ENCODE peak calls at places on chromosome 6, in four cellular contexts. One of them, this sample, is unnamed.
A peak's percentile ranks its signal among the peaks of the same experiment; 100 is the strongest.

GRCh38 chr6:73923899-73924485 is 228.0 kb downstream of the CD109 start:
- DNase-seq in HepG2: no peak
- DNase-seq in SK-N-SH: no peak
- DNase-seq in K562: no peak
- DNase-seq in this sample: no peak

GRCh38 chr6:84791233-84791632 is 26.8 kb upstream of the TBX18 start:
- DNase-seq in HepG2: no peak
- DNase-seq in SK-N-SH: no peak
- DNase-seq in K562: peak; percentile 82
- DNase-seq in this sample: no peak

GRCh38 chr6:43257746-43258145 is 14.5 kb downstream of the TTBK1 start:
- DNase-seq in HepG2: no peak
- DNase-seq in SK-N-SH: no peak
- DNase-seq in K562: no peak
- DNase-seq in this sample: no peak

GRCh38 chr6:49257549-49257948 is 205.5 kb downstream of the MMUT start:
- DNase-seq in HepG2: no peak
- DNase-seq in SK-N-SH: no peak
- DNase-seq in K562: no peak
- DNase-seq in this sample: no peak

GRCh38 chr6:100353276-100354015 is 111.3 kb downstream of the SIM1 start:
- DNase-seq in HepG2: no peak
- DNase-seq in SK-N-SH: no peak
- DNase-seq in K562: no peak
- DNase-seq in this sample: no peak

GRCh38 chr6:126344181-126344580 is 4.3 kb downstream of the CENPW start:
- DNase-seq in HepG2: no peak
- DNase-seq in SK-N-SH: no peak
- DNase-seq in K562: no peak
- DNase-seq in this sample: no peak

GRCh38 chr6:111503194-111503593 is 20.2 kb upstream of the REV3L start:
- DNase-seq in HepG2: no peak
- DNase-seq in SK-N-SH: peak; percentile 59
- DNase-seq in K562: no peak
- DNase-seq in this sample: peak; percentile 22

GRCh38 chr6:75376347-75377024 is 91.9 kb upstream of the TMEM30A start:
- DNase-seq in HepG2: no peak
- DNase-seq in SK-N-SH: no peak
- DNase-seq in K562: no peak
- DNase-seq in this sample: no peak

GRCh38 chr6:152173957-152174356 is 366.5 kb downstream of the ESR1 start:
- DNase-seq in HepG2: no peak
- DNase-seq in SK-N-SH: no peak
- DNase-seq in K562: no peak
- DNase-seq in this sample: no peak

GRCh38 chr6:152170313-152170701 is 362.8 kb downstream of the ESR1 start:
- DNase-seq in HepG2: no peak
- DNase-seq in SK-N-SH: no peak
- DNase-seq in K562: no peak
- DNase-seq in this sample: no peak

GRCh38 chr6:152170702-152171667 is 363.5 kb downstream of the ESR1 start:
- DNase-seq in HepG2: peak; percentile 94
- DNase-seq in SK-N-SH: no peak
- DNase-seq in K562: no peak
- DNase-seq in this sample: no peak

GRCh38 chr6:152176219-152176745 is 368.8 kb downstream of the ESR1 start:
- DNase-seq in HepG2: no peak
- DNase-seq in SK-N-SH: no peak
- DNase-seq in K562: no peak
- DNase-seq in this sample: no peak

GRCh38 chr6:152173321-152173720 is 365.8 kb downstream of the ESR1 start:
- DNase-seq in HepG2: no peak
- DNase-seq in SK-N-SH: no peak
- DNase-seq in K562: no peak
- DNase-seq in this sample: no peak
- TF ChIP-seq FOXJ3 in HepG2: no peak
- TF ChIP-seq FOXJ3 in SK-N-SH: no peak
- TF ChIP-seq FOXJ3 in K562: no peak
- TF ChIP-seq FOXJ3 in this sample: no peak

DNA sequence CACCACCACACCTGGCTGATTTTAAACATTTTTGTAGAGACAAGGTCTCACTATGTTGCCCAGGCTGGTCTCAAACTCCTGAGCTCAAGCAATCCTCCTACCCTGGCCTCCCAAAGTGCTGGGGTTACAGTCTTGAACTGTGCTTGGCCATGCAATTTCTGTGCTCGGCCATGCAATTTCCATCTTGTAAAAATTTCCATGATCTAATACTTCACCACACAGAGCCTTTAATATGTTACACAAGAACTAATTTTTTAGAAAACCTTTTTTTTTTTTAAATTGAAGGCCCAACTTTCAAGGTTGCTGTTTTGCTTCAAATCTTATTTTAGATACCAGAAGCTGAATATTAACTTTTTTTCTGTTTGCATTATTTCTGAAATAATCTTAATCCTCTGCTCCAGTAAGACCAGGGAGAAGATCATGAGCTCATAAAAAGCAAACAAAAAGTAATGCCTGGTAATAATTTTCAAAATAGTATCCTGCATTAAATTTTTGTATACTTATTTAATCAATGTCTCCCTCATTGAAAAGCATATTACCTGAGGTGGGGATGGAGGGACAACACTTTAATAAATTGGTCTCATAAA is 38.1 kb upstream of the ARMC2 start:
- DNase-seq in HepG2: no peak
- DNase-seq in SK-N-SH: no peak
- DNase-seq in K562: no peak
- DNase-seq in this sample: no peak
- TF ChIP-seq FOXJ3 in HepG2: no peak
- TF ChIP-seq FOXJ3 in SK-N-SH: no peak
- TF ChIP-seq FOXJ3 in K562: no peak
- TF ChIP-seq FOXJ3 in this sample: no peak

DNA sequence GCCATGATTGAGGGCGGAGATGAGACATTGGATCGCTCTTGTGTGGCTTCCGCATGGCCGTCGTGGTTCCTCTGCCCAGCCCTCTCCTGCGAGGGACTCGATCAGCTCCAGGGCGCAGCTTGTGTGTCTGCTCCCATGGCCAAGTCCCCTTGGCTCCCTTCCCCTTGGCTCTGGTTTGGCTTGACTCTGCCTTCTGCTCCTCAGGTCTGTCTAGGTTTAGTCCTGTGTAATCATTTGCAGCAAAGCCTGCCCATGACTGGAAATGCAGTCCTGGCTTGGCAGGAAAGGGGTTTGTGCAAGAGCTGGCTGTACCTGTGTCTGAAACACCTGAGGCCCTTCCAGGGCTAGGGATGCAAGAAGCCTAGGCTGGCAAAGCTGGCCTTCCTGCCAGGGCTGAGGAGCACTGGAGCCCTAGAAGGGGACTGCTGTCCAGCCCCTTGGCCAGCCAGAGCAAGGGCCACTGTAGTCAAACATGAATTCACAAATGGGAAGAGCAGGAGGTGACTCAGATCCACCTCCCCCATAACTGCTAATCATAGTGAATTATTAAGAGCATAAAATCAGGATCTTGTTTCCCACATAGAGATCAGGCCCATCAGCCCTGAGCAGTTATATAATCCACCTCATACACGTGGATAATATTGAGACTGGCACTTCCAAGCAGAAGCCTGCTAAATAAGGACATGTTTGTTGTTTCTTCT is 196.8 kb downstream of the FARS2 start:
- DNase-seq in HepG2: no peak
- DNase-seq in SK-N-SH: no peak
- DNase-seq in K562: no peak
- DNase-seq in this sample: no peak
- TF ChIP-seq FOXJ3 in HepG2: no peak
- TF ChIP-seq FOXJ3 in SK-N-SH: no peak
- TF ChIP-seq FOXJ3 in K562: no peak
- TF ChIP-seq FOXJ3 in this sample: no peak

GRCh38 chr6:81856872-81857271 is 104.4 kb upstream of the TENT5A start:
- DNase-seq in HepG2: no peak
- DNase-seq in SK-N-SH: no peak
- DNase-seq in K562: no peak
- DNase-seq in this sample: no peak
- TF ChIP-seq FOXJ3 in HepG2: no peak
- TF ChIP-seq FOXJ3 in SK-N-SH: no peak
- TF ChIP-seq FOXJ3 in K562: no peak
- TF ChIP-seq FOXJ3 in this sample: no peak

DNA sequence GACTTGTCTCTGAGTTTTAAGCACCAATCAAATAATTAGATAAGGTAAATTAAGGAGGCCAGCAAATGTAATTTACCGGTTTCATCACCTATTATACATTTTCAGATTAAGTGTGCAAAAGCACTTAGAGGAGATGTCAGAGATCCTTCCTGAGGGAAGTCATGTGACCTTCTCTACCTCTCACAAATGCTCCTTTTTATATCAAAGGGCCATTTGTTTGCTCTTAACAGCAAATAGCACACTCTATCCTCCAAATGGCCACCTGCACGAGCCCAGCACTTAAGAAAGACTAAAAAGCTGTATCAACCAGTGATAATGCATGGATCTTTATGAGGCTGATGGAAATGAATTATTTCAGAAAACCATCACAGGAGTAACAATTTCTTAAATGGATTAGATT is 149.4 kb downstream of the ELOVL4 start:
- DNase-seq in HepG2: no peak
- DNase-seq in SK-N-SH: no peak
- DNase-seq in K562: no peak
- DNase-seq in this sample: no peak
- TF ChIP-seq FOXJ3 in HepG2: no peak
- TF ChIP-seq FOXJ3 in SK-N-SH: no peak
- TF ChIP-seq FOXJ3 in K562: no peak
- TF ChIP-seq FOXJ3 in this sample: no peak

DNA sequence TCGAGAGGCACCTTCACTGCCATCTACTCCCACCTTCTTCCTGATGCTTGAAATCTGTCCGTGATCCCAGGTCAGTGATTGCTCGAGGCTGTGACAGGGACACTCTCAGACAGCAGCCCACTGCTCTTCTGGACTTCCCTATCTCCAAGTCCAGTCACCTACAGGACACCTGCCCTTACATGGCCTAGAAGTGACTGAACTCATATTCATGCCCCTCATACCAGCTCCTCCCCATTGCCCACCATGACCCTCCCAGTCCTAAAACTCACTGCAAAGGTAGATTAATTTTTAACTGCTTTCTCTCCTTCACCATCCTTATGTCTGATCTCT is 7.5 kb upstream of the ARMC12 start:
- DNase-seq in HepG2: no peak
- DNase-seq in SK-N-SH: no peak
- DNase-seq in K562: no peak
- DNase-seq in this sample: no peak
- TF ChIP-seq FOXJ3 in HepG2: no peak
- TF ChIP-seq FOXJ3 in SK-N-SH: no peak
- TF ChIP-seq FOXJ3 in K562: no peak
- TF ChIP-seq FOXJ3 in this sample: no peak

GRCh38 chr6:129105793-129106192 is 222.9 kb downstream of the LAMA2 start:
- DNase-seq in HepG2: no peak
- DNase-seq in SK-N-SH: no peak
- DNase-seq in K562: no peak
- DNase-seq in this sample: no peak
- TF ChIP-seq FOXJ3 in HepG2: no peak
- TF ChIP-seq FOXJ3 in SK-N-SH: no peak
- TF ChIP-seq FOXJ3 in K562: no peak
- TF ChIP-seq FOXJ3 in this sample: no peak

GRCh38 chr6:32588156-32588555 is 1.5 kb downstream of the HLA-DRB1 start:
- DNase-seq in HepG2: no peak
- DNase-seq in SK-N-SH: no peak
- DNase-seq in K562: no peak
- DNase-seq in this sample: no peak
- TF ChIP-seq FOXJ3 in HepG2: no peak
- TF ChIP-seq FOXJ3 in SK-N-SH: no peak
- TF ChIP-seq FOXJ3 in K562: no peak
- TF ChIP-seq FOXJ3 in this sample: no peak